ENCODE peak calls at places on chromosome X, in nine cellular contexts. One of them, this sample, is unnamed. For H3K4me1 and H3K27me3, the result is how much of the 10 kb centered on the place peaks cover.

GRCh38 chrX:136572030-136572429 is 40.0 kb downstream of the VGLL1 start:
- DNase-seq in upper lobe of left lung: no peak
- DNase-seq in stomach: no peak
- DNase-seq in heart left ventricle: no peak
- DNase-seq in tibial nerve: no peak
- DNase-seq in ovary: no peak
- DNase-seq in K562: no peak
- DNase-seq in IMR-90: no peak
- DNase-seq in transverse colon: no peak
- DNase-seq in this sample: no peak

GRCh38 chrX:49209434-49210251 is 9.7 kb upstream of the SYP start:
- DNase-seq in heart left ventricle: no peak
- DNase-seq in upper lobe of left lung: no peak
- DNase-seq in ovary: no peak
- DNase-seq in tibial nerve: no peak
- DNase-seq in transverse colon: no peak
- DNase-seq in stomach: no peak
- DNase-seq in IMR-90: no peak
- DNase-seq in K562: peak
- DNase-seq in this sample: no peak

GRCh38 chrX:353566-354535 is 32.9 kb downstream of the PPP2R3B start:
- DNase-seq in K562: no peak
- DNase-seq in upper lobe of left lung: no peak
- DNase-seq in transverse colon: no peak
- DNase-seq in ovary: no peak
- DNase-seq in heart left ventricle: no peak
- DNase-seq in IMR-90: no peak
- DNase-seq in stomach: no peak
- DNase-seq in tibial nerve: no peak
- DNase-seq in this sample: no peak

GRCh38 chrX:86012188-86012587 is 35.2 kb downstream of the CHM start:
- DNase-seq in upper lobe of left lung: no peak
- DNase-seq in ovary: no peak
- DNase-seq in tibial nerve: no peak
- DNase-seq in K562: no peak
- DNase-seq in IMR-90: no peak
- DNase-seq in stomach: no peak
- DNase-seq in heart left ventricle: no peak
- DNase-seq in transverse colon: no peak
- DNase-seq in this sample: no peak

GRCh38 chrX:40531056-40531826 is 49.5 kb upstream of the ATP6AP2 start:
- DNase-seq in IMR-90: no peak
- DNase-seq in transverse colon: no peak
- DNase-seq in tibial nerve: no peak
- DNase-seq in upper lobe of left lung: no peak
- DNase-seq in stomach: no peak
- DNase-seq in heart left ventricle: no peak
- DNase-seq in ovary: no peak
- DNase-seq in K562: no peak
- DNase-seq in this sample: no peak

GRCh38 chrX:40867352-40867751 is 132.0 kb upstream of the MED14 start:
- DNase-seq in tibial nerve: no peak
- DNase-seq in K562: no peak
- DNase-seq in heart left ventricle: no peak
- DNase-seq in IMR-90: peak
- DNase-seq in transverse colon: no peak
- DNase-seq in stomach: no peak
- DNase-seq in ovary: peak
- DNase-seq in upper lobe of left lung: no peak
- DNase-seq in this sample: no peak

GRCh38 chrX:40105016-40105790 is 7.4 kb upstream of the BCOR start:
- DNase-seq in stomach: no peak
- DNase-seq in IMR-90: no peak
- DNase-seq in ovary: peak
- DNase-seq in tibial nerve: no peak
- DNase-seq in K562: peak
- DNase-seq in upper lobe of left lung: no peak
- DNase-seq in transverse colon: peak
- DNase-seq in heart left ventricle: peak
- DNase-seq in this sample: peak

GRCh38 chrX:257681-258289 is 23.4 kb upstream of the PLCXD1 start:
- DNase-seq in K562: no peak
- DNase-seq in ovary: no peak
- DNase-seq in transverse colon: no peak
- DNase-seq in IMR-90: no peak
- DNase-seq in upper lobe of left lung: no peak
- DNase-seq in stomach: no peak
- DNase-seq in heart left ventricle: no peak
- DNase-seq in tibial nerve: no peak
- DNase-seq in this sample: no peak

GRCh38 chrX:134718329-134719317 is 60.4 kb upstream of the PLAC1 start:
- DNase-seq in stomach: peak
- DNase-seq in heart left ventricle: peak
- DNase-seq in IMR-90: peak
- DNase-seq in upper lobe of left lung: peak
- DNase-seq in transverse colon: no peak
- DNase-seq in tibial nerve: peak
- DNase-seq in K562: no peak
- DNase-seq in ovary: peak
- DNase-seq in this sample: no peak

DNA sequence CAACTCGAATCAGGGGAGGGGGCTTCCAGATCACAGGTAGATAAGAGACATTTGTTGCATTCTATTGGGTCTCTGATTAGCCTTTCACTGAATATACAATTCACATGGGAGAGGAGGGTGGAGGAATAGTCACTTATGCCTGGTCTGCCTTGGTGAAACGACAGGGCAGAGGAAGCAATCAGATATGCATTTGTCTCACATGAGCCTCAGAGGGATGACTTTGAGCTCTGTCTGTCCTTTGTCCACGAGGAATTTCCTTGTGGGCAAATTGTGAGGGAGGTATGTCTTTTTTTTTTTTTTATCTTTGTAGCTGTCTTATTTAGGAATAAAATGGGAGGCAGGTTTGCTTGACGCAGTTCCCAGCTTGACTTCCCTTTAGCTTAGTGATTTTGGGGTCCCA is 28.5 kb upstream of the TMSB4X start:
- DNase-seq in stomach: no peak
- DNase-seq in heart left ventricle: no peak
- DNase-seq in tibial nerve: no peak
- DNase-seq in ovary: no peak
- DNase-seq in IMR-90: no peak
- DNase-seq in upper lobe of left lung: no peak
- DNase-seq in K562: no peak
- DNase-seq in transverse colon: no peak
- DNase-seq in this sample: no peak
- H3K4me1 ChIP-seq in stomach: under half
- H3K4me1 ChIP-seq in heart left ventricle: under half
- H3K4me1 ChIP-seq in tibial nerve: under half
- H3K4me1 ChIP-seq in ovary: under half
- H3K4me1 ChIP-seq in IMR-90: under half
- H3K4me1 ChIP-seq in upper lobe of left lung: under half
- H3K4me1 ChIP-seq in K562: under half
- H3K4me1 ChIP-seq in transverse colon: under half
- H3K4me1 ChIP-seq in this sample: under half

GRCh38 chrX:114889454-114889853 is 128.0 kb downstream of the IL13RA2 start:
- DNase-seq in K562: no peak
- DNase-seq in stomach: no peak
- DNase-seq in ovary: no peak
- DNase-seq in transverse colon: no peak
- DNase-seq in IMR-90: no peak
- DNase-seq in tibial nerve: peak
- DNase-seq in heart left ventricle: no peak
- DNase-seq in upper lobe of left lung: no peak
- DNase-seq in this sample: no peak
- H3K27me3 ChIP-seq in K562: under half
- H3K27me3 ChIP-seq in stomach: under half
- H3K27me3 ChIP-seq in ovary: under half
- H3K27me3 ChIP-seq in transverse colon: under half
- H3K27me3 ChIP-seq in IMR-90: under half
- H3K27me3 ChIP-seq in tibial nerve: under half
- H3K27me3 ChIP-seq in heart left ventricle: under half
- H3K27me3 ChIP-seq in upper lobe of left lung: under half
- H3K27me3 ChIP-seq in this sample: under half

GRCh38 chrX:102712216-102712966 is at the start of gene GPRASP2:
- DNase-seq in IMR-90: no peak
- DNase-seq in upper lobe of left lung: peak
- DNase-seq in stomach: peak
- DNase-seq in ovary: peak
- DNase-seq in K562: peak
- DNase-seq in tibial nerve: no peak
- DNase-seq in heart left ventricle: peak
- DNase-seq in transverse colon: peak
- DNase-seq in this sample: peak
- TF ChIP-seq POLR2A in IMR-90: no peak
- TF ChIP-seq POLR2A in upper lobe of left lung: no peak
- TF ChIP-seq POLR2A in stomach: no peak
- TF ChIP-seq POLR2A in ovary: peak
- TF ChIP-seq POLR2A in K562: no peak
- TF ChIP-seq POLR2A in tibial nerve: no peak
- TF ChIP-seq POLR2A in heart left ventricle: no peak
- TF ChIP-seq POLR2A in transverse colon: no peak
- TF ChIP-seq POLR2A in this sample: no peak

DNA sequence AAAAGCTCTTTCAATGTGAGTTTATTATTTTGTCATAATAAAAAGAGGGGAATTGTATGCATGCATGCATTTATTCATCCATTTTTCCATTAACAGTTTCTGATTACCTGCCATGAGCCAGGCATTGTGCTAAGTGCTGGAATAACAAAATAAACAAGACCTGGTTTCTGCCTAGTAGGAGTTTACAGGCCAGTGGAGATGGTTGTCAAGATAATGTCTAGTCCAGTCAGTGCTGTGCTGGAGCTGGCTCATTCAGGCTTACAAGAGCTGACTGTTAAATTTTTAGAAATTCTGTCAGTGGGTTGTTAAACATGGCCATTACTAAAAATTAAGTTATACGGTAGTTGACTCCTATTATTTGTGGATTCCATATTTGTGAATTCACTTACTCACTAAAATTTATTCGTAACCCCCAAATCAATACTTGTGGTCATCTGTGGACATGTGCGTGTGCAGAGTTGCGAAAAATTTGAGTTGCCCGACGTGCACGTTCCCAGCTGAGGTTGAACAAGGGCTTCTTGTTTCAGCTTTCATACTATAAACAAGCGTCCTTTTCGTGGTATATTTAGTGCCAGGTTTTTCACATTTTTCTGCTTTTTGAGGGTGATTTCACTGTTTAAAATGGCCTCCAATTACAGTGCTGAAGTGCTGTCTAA is 172.3 kb upstream of the RPS6KA3 start:
- DNase-seq in transverse colon: no peak
- DNase-seq in ovary: no peak
- DNase-seq in IMR-90: no peak
- DNase-seq in heart left ventricle: no peak
- DNase-seq in stomach: no peak
- DNase-seq in tibial nerve: no peak
- DNase-seq in upper lobe of left lung: no peak
- DNase-seq in K562: no peak
- DNase-seq in this sample: no peak
- H3K4me1 ChIP-seq in transverse colon: under half
- H3K4me1 ChIP-seq in ovary: under half
- H3K4me1 ChIP-seq in IMR-90: under half
- H3K4me1 ChIP-seq in heart left ventricle: under half
- H3K4me1 ChIP-seq in stomach: under half
- H3K4me1 ChIP-seq in tibial nerve: under half
- H3K4me1 ChIP-seq in upper lobe of left lung: under half
- H3K4me1 ChIP-seq in K562: under half
- H3K4me1 ChIP-seq in this sample: under half

DNA sequence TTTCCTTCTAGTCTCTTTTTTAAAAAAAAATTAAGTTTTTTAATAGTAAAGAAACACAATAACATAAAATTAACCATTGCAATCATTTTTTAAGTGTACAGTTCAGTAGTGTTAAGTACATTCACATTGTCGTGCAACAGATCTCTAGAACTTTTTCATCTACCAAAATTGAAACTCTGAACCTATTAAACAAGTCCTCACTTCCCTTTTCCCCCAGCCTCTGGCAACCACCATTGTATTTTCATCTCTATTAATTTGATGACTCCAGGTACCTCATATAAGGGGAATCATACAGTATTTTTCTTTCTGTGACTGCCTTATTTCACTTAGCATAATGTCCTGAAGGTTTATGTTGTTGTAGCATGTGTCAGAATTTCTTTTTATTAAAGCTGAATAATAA is 31.8 kb downstream of the MSL3 start:
- DNase-seq in heart left ventricle: no peak
- DNase-seq in IMR-90: no peak
- DNase-seq in K562: no peak
- DNase-seq in tibial nerve: no peak
- DNase-seq in ovary: no peak
- DNase-seq in upper lobe of left lung: no peak
- DNase-seq in stomach: no peak
- DNase-seq in transverse colon: no peak
- DNase-seq in this sample: no peak
- H3K27me3 ChIP-seq in heart left ventricle: under half
- H3K27me3 ChIP-seq in IMR-90: under half
- H3K27me3 ChIP-seq in K562: under half
- H3K27me3 ChIP-seq in tibial nerve: under half
- H3K27me3 ChIP-seq in ovary: under half
- H3K27me3 ChIP-seq in upper lobe of left lung: under half
- H3K27me3 ChIP-seq in stomach: under half
- H3K27me3 ChIP-seq in transverse colon: under half
- H3K27me3 ChIP-seq in this sample: under half

GRCh38 chrX:1591102-1591862 is at the start of gene AKAP17A:
- DNase-seq in stomach: peak
- DNase-seq in K562: peak
- DNase-seq in ovary: peak
- DNase-seq in transverse colon: peak
- DNase-seq in tibial nerve: peak
- DNase-seq in IMR-90: peak
- DNase-seq in upper lobe of left lung: peak
- DNase-seq in heart left ventricle: peak
- DNase-seq in this sample: peak
- TF ChIP-seq POLR2A in stomach: no peak
- TF ChIP-seq POLR2A in K562: no peak
- TF ChIP-seq POLR2A in ovary: peak
- TF ChIP-seq POLR2A in transverse colon: peak
- TF ChIP-seq POLR2A in tibial nerve: peak
- TF ChIP-seq POLR2A in IMR-90: peak
- TF ChIP-seq POLR2A in upper lobe of left lung: peak
- TF ChIP-seq POLR2A in heart left ventricle: peak
- TF ChIP-seq POLR2A in this sample: peak

GRCh38 chrX:119755981-119756533 is 2.3 kb upstream of the SOWAHD start:
- DNase-seq in tibial nerve: no peak
- DNase-seq in stomach: peak
- DNase-seq in IMR-90: peak
- DNase-seq in upper lobe of left lung: peak
- DNase-seq in K562: no peak
- DNase-seq in heart left ventricle: no peak
- DNase-seq in ovary: no peak
- DNase-seq in transverse colon: peak
- DNase-seq in this sample: peak
- H3K4me1 ChIP-seq in tibial nerve: under half
- H3K4me1 ChIP-seq in stomach: under half
- H3K4me1 ChIP-seq in IMR-90: under half
- H3K4me1 ChIP-seq in upper lobe of left lung: under half
- H3K4me1 ChIP-seq in K562: under half
- H3K4me1 ChIP-seq in heart left ventricle: under half
- H3K4me1 ChIP-seq in ovary: under half
- H3K4me1 ChIP-seq in transverse colon: under half
- H3K4me1 ChIP-seq in this sample: under half

DNA sequence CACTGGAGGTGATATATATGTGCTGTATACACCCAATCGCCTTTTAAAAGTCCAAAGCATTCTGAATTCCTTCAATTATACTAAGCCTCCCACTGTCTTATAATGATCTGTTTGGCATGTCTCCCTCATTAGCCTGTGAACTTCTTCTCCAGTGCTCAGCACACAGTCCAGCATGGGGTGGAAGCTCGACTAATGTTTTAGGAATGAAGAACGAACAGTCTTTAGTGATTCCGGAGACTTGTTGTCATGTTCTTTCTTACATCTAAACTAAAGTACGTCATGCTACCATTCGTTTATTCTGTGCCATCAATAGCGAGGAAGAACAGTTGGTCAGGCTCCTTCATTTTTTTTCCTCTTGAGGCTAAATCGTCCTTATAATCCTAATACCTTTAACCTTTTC is 45.2 kb downstream of the RTL9 start:
- DNase-seq in stomach: no peak
- DNase-seq in tibial nerve: no peak
- DNase-seq in K562: no peak
- DNase-seq in ovary: no peak
- DNase-seq in transverse colon: no peak
- DNase-seq in IMR-90: peak
- DNase-seq in heart left ventricle: no peak
- DNase-seq in upper lobe of left lung: no peak
- DNase-seq in this sample: no peak
- H3K27me3 ChIP-seq in stomach: under half
- H3K27me3 ChIP-seq in tibial nerve: under half
- H3K27me3 ChIP-seq in K562: under half
- H3K27me3 ChIP-seq in ovary: under half
- H3K27me3 ChIP-seq in transverse colon: under half
- H3K27me3 ChIP-seq in IMR-90: under half
- H3K27me3 ChIP-seq in heart left ventricle: under half
- H3K27me3 ChIP-seq in upper lobe of left lung: under half
- H3K27me3 ChIP-seq in this sample: under half

This sample was measured in testis.